ENCODE peak calls at places on chromosomes 16 and 17, in eight cellular contexts. X is tibial nerve; L is IMR-90; A is NCI-H748 treated with DMSO at 0.1 percent for 48 hours; F is left cardiac atrium; R is astrocyte of the cerebellum; Y is stimulated activated CD4-positive, alpha-beta T cell treated with anti-CD3 and anti-CD28 coated beads, Interleukin-1b, Interleukin-23, amount 100 ng/mL, for 4 hours; U is psoas muscle. I is an unnamed sample.
A peak's percentile ranks its signal among the peaks of the same experiment; 100 is the strongest.

GRCh38 chr17:27575912-27576252 is 55.1 kb upstream of the LGALS9 start:
- DNase-seq in F (no peak), X (no peak), A (no peak), Y (no peak), R (no peak), U (no peak), L (no peak), I (no peak)

GRCh38 chr16:49498241-49499017 is 124.8 kb downstream of the C16orf78 start:
- DNase-seq in X (no peak), R (no peak), A (no peak), L (no peak), Y (no peak), F (no peak), U (no peak), I (no peak)

GRCh38 chr16:3157229-3158013 is 22.6 kb downstream of the ZNF213 start:
- DNase-seq in U (peak; percentile 60), F (peak; percentile 54), A (peak; percentile 87), L (peak; percentile 98), R (peak; percentile 58), Y (peak; percentile 54), X (peak; percentile 85), I (peak; percentile 97)

GRCh38 chr16:89696598-89697128 is 4.8 kb downstream of the SPATA2L start:
- DNase-seq in L (no peak), X (no peak), A (no peak), U (no peak), Y (no peak), R (no peak), F (peak; percentile 22), I (no peak)

GRCh38 chr17:13421581-13421980 is 180.1 kb downstream of the HS3ST3A1 start:
- DNase-seq in U (no peak), R (no peak), F (no peak), X (no peak), A (no peak), L (no peak), Y (no peak), I (peak; percentile 71)

GRCh38 chr17:57684711-57685498 is 60.2 kb downstream of the CCDC182 start:
- DNase-seq in R (no peak), A (no peak), F (no peak), U (no peak), Y (no peak), L (no peak), X (no peak), I (no peak)

GRCh38 chr17:60390881-60391418 is 983 bp downstream of the USP32 start:
- DNase-seq in U (peak; percentile 33), Y (peak; percentile 9), L (peak; percentile 33), X (peak; percentile 25), R (no peak), F (peak; percentile 28), A (peak; percentile 33), I (peak; percentile 39)

GRCh38 chr17:6706499-6706898 is 6.7 kb downstream of the SLC13A5 start:
- DNase-seq in A (no peak), F (no peak), U (no peak), X (no peak), Y (no peak), R (no peak), L (no peak), I (no peak)

GRCh38 chr17:74211141-74211928 is 2.0 kb upstream of the TTYH2 start:
- DNase-seq in L (no peak), R (no peak), X (no peak), Y (no peak), A (no peak), F (no peak), U (no peak), I (peak; percentile 52)

GRCh38 chr17:62629556-62630364 is 2.3 kb downstream of the MRC2 start:
- DNase-seq in A (no peak), U (no peak), F (no peak), R (no peak), Y (no peak), X (no peak), L (no peak), I (no peak)

GRCh38 chr17:75612906-75613626 is 20.2 kb upstream of the SMIM5 start:
- DNase-seq in F (no peak), A (no peak), Y (no peak), X (no peak), R (no peak), U (no peak), L (no peak), I (no peak)

GRCh38 chr16:85172465-85173071 is 60.3 kb upstream of the CIBAR2 start:
- DNase-seq in X (no peak), A (no peak), Y (no peak), F (no peak), R (no peak), U (no peak), L (peak; percentile 53), I (peak; percentile 42)